ENCODE peak calls at places on chromosomes 16 and 17, in seven cellular contexts. C is colonic mucosa, I is thoracic aorta, J is HCT116, M is cardiac fibroblast, E is left ventricle myocardium inferior, O is IMR-90. L is an unnamed sample.

GRCh38 chr17:50177983-50178834 is 12.4 kb downstream of the SGCA start:
- DNase-seq in C (peak), I (peak), J (peak), M (peak), E (peak), O (peak), L (peak)

GRCh38 chr17:74855323-74855722 is 4.4 kb downstream of the GRIN2C start:
- DNase-seq in C (no peak), I (no peak), J (no peak), M (no peak), E (no peak), O (no peak), L (no peak)

GRCh38 chr16:65312071-65312470 is 190.2 kb upstream of the CDH11 start:
- DNase-seq in C (no peak), I (no peak), J (no peak), M (peak), E (no peak), O (peak), L (no peak)

GRCh38 chr17:31595076-31595475 is 203.6 kb downstream of the RAB11FIP4 start:
- DNase-seq in C (no peak), I (no peak), J (no peak), M (no peak), E (no peak), O (peak), L (no peak)

GRCh38 chr17:47085736-47086135 is 103.4 kb downstream of the CDC27 start:
- DNase-seq in C (no peak), I (no peak), J (no peak), M (no peak), E (no peak), O (no peak), L (no peak)

GRCh38 chr17:44999433-44999832 is 31.3 kb upstream of the C1QL1 start:
- DNase-seq in C (no peak), I (no peak), J (no peak), M (no peak), E (no peak), O (no peak), L (no peak)

GRCh38 chr17:8109669-8110455 is 8.5 kb downstream of the ALOXE3 start:
- DNase-seq in C (peak), I (no peak), J (no peak), M (peak), E (peak), O (no peak), L (peak)

GRCh38 chr16:66344533-66345145 is 21.9 kb upstream of the CDH5 start:
- DNase-seq in C (peak), I (no peak), J (no peak), M (peak), E (no peak), O (peak), L (no peak)

GRCh38 chr17:15469260-15469659 is 1.8 kb upstream of the CDRT4 start:
- DNase-seq in C (no peak), I (no peak), J (no peak), M (peak), E (peak), O (peak), L (peak)

GRCh38 chr16:85542548-85542927 is 70.6 kb upstream of the GSE1 start:
- DNase-seq in C (no peak), I (no peak), J (no peak), M (no peak), E (no peak), O (no peak), L (no peak)

GRCh38 chr17:63249256-63250006 is 196.7 kb downstream of the CYB561 start:
- DNase-seq in C (no peak), I (no peak), J (no peak), M (peak), E (no peak), O (peak), L (no peak)

GRCh38 chr17:49508061-49508865 is 13.2 kb downstream of the NGFR start:
- DNase-seq in C (no peak), I (no peak), J (peak), M (peak), E (no peak), O (no peak), L (no peak)

GRCh38 chr17:61505846-61506627 is 53.8 kb downstream of the TBX4 start:
- DNase-seq in C (peak), I (no peak), J (no peak), M (no peak), E (no peak), O (no peak), L (no peak)

GRCh38 chr17:42775534-42776098 is 2.4 kb downstream of the VPS25 start:
- DNase-seq in C (no peak), I (no peak), J (no peak), M (no peak), E (no peak), O (peak), L (no peak)

GRCh38 chr16:87963400-87963799 is 12.2 kb downstream of the BANP start:
- DNase-seq in C (no peak), I (no peak), J (no peak), M (peak), E (no peak), O (peak), L (no peak)

GRCh38 chr17:63364387-63364786 is 81.7 kb downstream of the CYB561 start:
- DNase-seq in C (no peak), I (no peak), J (no peak), M (peak), E (no peak), O (peak), L (no peak)

GRCh38 chr17:1485748-1486376 is 6.6 kb downstream of the MYO1C start:
- DNase-seq in C (peak), I (no peak), J (no peak), M (peak), E (peak), O (peak), L (peak)

GRCh38 chr16:68257251-68257905 is 6.9 kb upstream of the SLC7A6 start:
- DNase-seq in C (peak), I (no peak), J (no peak), M (no peak), E (no peak), O (peak), L (peak)

GRCh38 chr17:74059471-74059870 is 144.0 kb upstream of the RPL38 start:
- DNase-seq in C (no peak), I (no peak), J (no peak), M (no peak), E (no peak), O (no peak), L (no peak)

GRCh38 chr17:75031972-75032895 is 14.5 kb downstream of the ATP5PD start:
- DNase-seq in C (peak), I (peak), J (peak), M (peak), E (peak), O (peak), L (peak)

GRCh38 chr16:83336630-83337029 is 471.1 kb upstream of the HSBP1 start:
- DNase-seq in C (no peak), I (no peak), J (no peak), M (peak), E (no peak), O (peak), L (no peak)

GRCh38 chr16:4936991-4937781 is at the start of gene PPL:
- DNase-seq in C (peak), I (no peak), J (peak), M (peak), E (peak), O (no peak), L (peak)

GRCh38 chr17:70834039-70834438 is 664.7 kb downstream of the KCNJ2 start:
- DNase-seq in C (no peak), I (no peak), J (no peak), M (no peak), E (no peak), O (no peak), L (no peak)

GRCh38 chr16:70257391-70257790 is 5.7 kb upstream of the EXOSC6 start:
- DNase-seq in C (no peak), I (no peak), J (no peak), M (peak), E (no peak), O (no peak), L (no peak)

GRCh38 chr16:10040136-10041080 is 141.8 kb downstream of the GRIN2A start:
- DNase-seq in C (no peak), I (no peak), J (no peak), M (no peak), E (no peak), O (no peak), L (no peak)

GRCh38 chr16:11671271-11671670 is 3.0 kb downstream of the SNN start:
- DNase-seq in C (no peak), I (no peak), J (no peak), M (no peak), E (no peak), O (no peak), L (no peak)

GRCh38 chr16:53509906-53510703 is 7.1 kb upstream of the AKTIP start:
- DNase-seq in C (peak), I (peak), J (peak), M (peak), E (peak), O (peak), L (peak)

GRCh38 chr17:28871056-28871579 is 16.3 kb downstream of the ERAL1 start:
- DNase-seq in C (no peak), I (no peak), J (no peak), M (no peak), E (no peak), O (no peak), L (no peak)

GRCh38 chr17:80927791-80928216 is 63.8 kb upstream of the CHMP6 start:
- DNase-seq in C (no peak), I (no peak), J (no peak), M (peak), E (no peak), O (peak), L (no peak)

GRCh38 chr16:57725077-57725953 is 10.3 kb upstream of the KATNB1 start:
- DNase-seq in C (no peak), I (no peak), J (no peak), M (no peak), E (no peak), O (no peak), L (no peak)

GRCh38 chr17:40903129-40903847 is 18.2 kb upstream of the KRT20 start:
- DNase-seq in C (peak), I (no peak), J (peak), M (no peak), E (no peak), O (peak), L (no peak)

GRCh38 chr17:74738051-74738996 is 1.3 kb downstream of the RAB37 start:
- DNase-seq in C (peak), I (no peak), J (no peak), M (peak), E (peak), O (no peak), L (no peak)

GRCh38 chr16:68658258-68658973 is 13.3 kb downstream of the CDH3 start:
- DNase-seq in C (peak), I (no peak), J (peak), M (peak), E (no peak), O (peak), L (no peak)

GRCh38 chr16:6600167-6600566 is 732.5 kb upstream of the RBFOX1 start:
- DNase-seq in C (no peak), I (no peak), J (no peak), M (no peak), E (no peak), O (no peak), L (no peak)

GRCh38 chr16:6602401-6602800 is 730.2 kb upstream of the RBFOX1 start:
- DNase-seq in C (no peak), I (no peak), J (no peak), M (no peak), E (no peak), O (no peak), L (no peak)

GRCh38 chr16:6605490-6605889 is 727.2 kb upstream of the RBFOX1 start:
- DNase-seq in C (no peak), I (no peak), J (no peak), M (no peak), E (no peak), O (no peak), L (no peak)
- TF ChIP-seq CTCF in C (no peak), I (no peak), J (no peak), M (no peak), E (no peak), O (no peak), L (no peak)

GRCh38 chr17:72976971-72977767 is 115.3 kb downstream of the SLC39A11 start:
- DNase-seq in C (no peak), I (no peak), J (peak), M (peak), E (peak), O (peak), L (peak)
- H3K4me3 ChIP-seq in C (no peak), I (peak), J (peak), M (no peak), E (no peak), O (no peak), L (no peak)

DNA sequence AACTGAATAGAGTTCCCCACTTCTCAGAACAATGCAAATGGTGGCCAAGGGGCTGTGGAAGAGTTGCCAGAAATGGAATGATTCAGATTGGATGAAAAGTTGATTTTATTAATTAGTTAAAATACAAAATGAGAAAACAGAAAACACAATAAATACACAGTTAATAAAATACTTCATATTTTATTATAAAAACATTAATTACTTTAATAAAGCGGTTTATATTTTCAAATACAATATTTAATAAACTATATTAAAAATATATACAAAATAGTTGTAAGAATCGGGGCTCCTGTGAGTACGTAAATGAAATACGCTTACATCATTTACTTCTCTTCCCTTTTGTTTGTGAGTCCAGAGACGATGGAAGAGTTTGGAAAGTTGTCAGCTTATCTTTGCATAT is 507.6 kb downstream of the WWOX start:
- DNase-seq in C (no peak), I (no peak), J (no peak), M (peak), E (no peak), O (no peak), L (no peak)
- TF ChIP-seq CTCF in C (no peak), I (no peak), J (no peak), M (no peak), E (no peak), O (no peak), L (no peak)

GRCh38 chr16:2775765-2776499 is 1.1 kb downstream of the ELOB start:
- DNase-seq in C (no peak), I (no peak), J (no peak), M (no peak), E (no peak), O (no peak), L (no peak)
- H3K4me3 ChIP-seq in C (peak), I (peak), J (peak), M (peak), E (peak), O (peak), L (peak)

GRCh38 chr16:61014869-61015268 is 1021.4 kb downstream of the CDH8 start:
- DNase-seq in C (no peak), I (no peak), J (no peak), M (no peak), E (no peak), O (no peak), L (no peak)
- TF ChIP-seq CTCF in C (no peak), I (no peak), J (no peak), M (no peak), E (no peak), O (no peak), L (no peak)

GRCh38 chr17:39739885-39740356 is 2.2 kb downstream of the GRB7 start:
- DNase-seq in C (no peak), I (no peak), J (no peak), M (peak), E (no peak), O (no peak), L (peak)

GRCh38 chr17:39740357-39741111 is 2.8 kb downstream of the GRB7 start:
- DNase-seq in C (peak), I (no peak), J (peak), M (peak), E (no peak), O (peak), L (no peak)

GRCh38 chr17:39737761-39738567 is at the start of gene GRB7:
- DNase-seq in C (peak), I (no peak), J (peak), M (no peak), E (no peak), O (no peak), L (no peak)

GRCh38 chr17:39738568-39738901 is 797 bp downstream of the GRB7 start:
- DNase-seq in C (peak), I (no peak), J (no peak), M (no peak), E (no peak), O (no peak), L (peak)

DNA sequence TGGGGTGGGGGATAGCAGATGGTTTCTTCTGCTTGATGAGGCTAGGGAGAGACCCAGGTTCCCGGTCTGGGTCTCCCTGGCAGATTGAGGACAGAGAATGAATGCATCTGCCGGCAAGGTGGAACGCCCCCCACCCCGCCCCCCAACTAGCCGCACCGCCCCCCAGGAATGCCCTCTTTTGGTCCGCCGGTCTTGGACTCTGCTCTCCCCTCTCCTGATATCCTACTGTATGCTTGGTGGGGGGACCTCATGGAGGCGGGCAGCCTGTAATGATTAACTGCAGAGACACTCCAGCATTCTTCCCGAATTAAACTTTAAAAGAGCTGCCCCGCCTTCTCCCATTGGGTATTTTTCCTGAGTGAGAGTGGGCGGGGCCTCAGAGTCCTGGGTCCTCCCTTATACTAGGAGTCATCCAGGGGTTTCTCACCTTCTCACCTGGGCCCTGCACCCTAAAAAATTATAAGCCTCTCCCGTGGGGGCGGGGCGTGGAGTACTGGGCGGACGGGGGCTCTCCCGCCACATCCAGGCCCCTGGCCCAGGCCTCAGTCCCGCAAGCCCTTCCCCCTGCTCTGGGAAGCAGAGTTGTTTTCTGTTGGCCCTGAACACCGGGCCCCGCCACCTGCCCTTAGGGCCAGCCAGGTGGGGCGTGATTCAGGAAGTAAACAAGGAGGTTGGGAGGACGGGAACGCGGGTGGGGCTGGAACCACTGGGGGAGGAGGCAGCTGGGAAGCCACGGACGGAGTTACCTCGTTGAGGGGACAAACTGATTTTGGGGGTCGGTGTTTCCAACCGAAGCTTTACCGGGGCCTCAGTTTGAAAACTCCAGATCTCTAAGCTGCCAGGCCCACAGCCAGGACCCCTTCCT is 1.5 kb downstream of the GRB7 start:
- DNase-seq in C (peak), I (no peak), J (peak), M (peak), E (no peak), O (no peak), L (peak)
- H3K4me3 ChIP-seq in C (peak), I (peak), J (peak), M (no peak), E (peak), O (no peak), L (peak)

GRCh38 chr17:55296171-55296695 is 31.5 kb downstream of the HLF start:
- DNase-seq in C (no peak), I (no peak), J (no peak), M (no peak), E (no peak), O (no peak), L (no peak)
- TF ChIP-seq CTCF in C (no peak), I (no peak), J (no peak), M (no peak), E (no peak), O (no peak), L (no peak)

DNA sequence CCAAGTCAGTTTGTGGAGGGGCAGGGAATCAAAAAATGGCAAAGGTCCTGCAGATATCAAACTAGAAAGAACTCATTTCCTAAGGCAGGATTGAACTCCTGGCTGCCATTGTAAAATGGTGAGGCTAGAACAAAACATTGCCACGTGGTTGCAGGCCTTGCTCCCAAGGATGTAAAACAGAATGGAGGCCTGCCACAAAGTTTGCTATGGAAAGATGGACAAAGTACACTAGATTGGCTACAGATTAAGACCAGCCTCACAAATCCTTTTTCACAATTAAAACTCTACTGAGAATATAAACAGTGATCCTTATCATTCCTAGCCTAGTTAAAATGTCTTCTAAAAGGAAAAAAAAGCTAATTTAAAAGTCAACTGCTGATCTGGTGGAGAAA is 30.9 kb downstream of the PHKB start:
- DNase-seq in C (no peak), I (no peak), J (no peak), M (no peak), E (no peak), O (no peak), L (no peak)
- H3K4me3 ChIP-seq in C (no peak), I (no peak), J (no peak), M (no peak), E (no peak), O (no peak), L (no peak)